ENCODE peak calls at places on chromosome 11, in nine cellular contexts. B, P, J, H, F, Q, V, D and X are unnamed samples.
A peak's percentile ranks its signal among the peaks of the same experiment; 100 is the strongest.

GRCh38 chr11:14336507-14337503 is 22.2 kb downstream of the RRAS2 start:
- DNase-seq in B (no peak), P (peak; percentile 16), J (peak; percentile 26), H (no peak), F (no peak), Q (no peak), V (no peak), D (no peak), X (peak; percentile 60)

GRCh38 chr11:134612416-134613030 is 200.5 kb upstream of the B3GAT1 start:
- DNase-seq in B (no peak), P (no peak), J (no peak), H (no peak), F (no peak), Q (no peak), V (no peak), D (no peak), X (no peak)

GRCh38 chr11:72724851-72725730 is 27.1 kb downstream of the ARAP1 start:
- DNase-seq in B (peak; percentile 92), P (peak; percentile 89), J (peak; percentile 65), H (peak; percentile 71), F (peak; percentile 79), Q (peak; percentile 82), V (peak; percentile 91), D (peak; percentile 59), X (peak; percentile 99)

GRCh38 chr11:104819603-104820002 is 78.7 kb downstream of the CASP12 start:
- DNase-seq in B (no peak), P (no peak), J (no peak), H (no peak), F (no peak), Q (no peak), V (no peak), D (no peak), X (no peak)

GRCh38 chr11:18730020-18730419 is 4.0 kb upstream of the IGSF22 start:
- DNase-seq in B (no peak), P (no peak), J (no peak), H (no peak), F (no peak), Q (no peak), V (no peak), D (no peak), X (no peak)

GRCh38 chr11:102172127-102172848 is 62.0 kb downstream of the YAP1 start:
- DNase-seq in B (no peak), P (no peak), J (no peak), H (no peak), F (no peak), Q (no peak), V (no peak), D (no peak), X (no peak)

GRCh38 chr11:121337740-121338272 is 45.2 kb downstream of the SC5D start:
- DNase-seq in B (peak; percentile 47), P (no peak), J (no peak), H (no peak), F (no peak), Q (no peak), V (no peak), D (no peak), X (no peak)

GRCh38 chr11:112844530-112844929 is 116.7 kb upstream of the NCAM1 start:
- DNase-seq in B (no peak), P (no peak), J (no peak), H (no peak), F (peak; percentile 48), Q (no peak), V (no peak), D (no peak), X (no peak)

GRCh38 chr11:116742104-116742503 is 30.7 kb downstream of the BUD13 start:
- DNase-seq in B (no peak), P (no peak), J (no peak), H (no peak), F (no peak), Q (no peak), V (no peak), D (no peak), X (no peak)

GRCh38 chr11:104925850-104926249 is 27.6 kb upstream of the CASP12 start:
- DNase-seq in B (no peak), P (no peak), J (no peak), H (no peak), F (no peak), Q (no peak), V (no peak), D (no peak), X (no peak)

GRCh38 chr11:117911694-117912093 is 17.5 kb downstream of the TMPRSS13 start:
- DNase-seq in B (no peak), P (no peak), J (no peak), H (no peak), F (no peak), Q (no peak), V (no peak), D (no peak), X (no peak)

GRCh38 chr11:122811721-122812120 is 26.6 kb upstream of the CRTAM start:
- DNase-seq in B (no peak), P (no peak), J (no peak), H (no peak), F (no peak), Q (no peak), V (no peak), D (no peak), X (no peak)

GRCh38 chr11:19209617-19210016 is 7.8 kb upstream of the CSRP3 start:
- DNase-seq in B (no peak), P (no peak), J (no peak), H (no peak), F (no peak), Q (no peak), V (peak; percentile 61), D (no peak), X (no peak)

GRCh38 chr11:67016550-67016949 is 6.4 kb upstream of the SYT12 start:
- DNase-seq in B (no peak), P (no peak), J (no peak), H (no peak), F (no peak), Q (no peak), V (no peak), D (no peak), X (no peak)

GRCh38 chr11:65558785-65559509 is 788 bp upstream of the LTBP3 start:
- DNase-seq in B (no peak), P (no peak), J (no peak), H (no peak), F (no peak), Q (no peak), V (no peak), D (no peak), X (no peak)

GRCh38 chr11:105611414-105611813 is 1.5 kb downstream of the GRIA4 start:
- DNase-seq in B (no peak), P (no peak), J (no peak), H (no peak), F (no peak), Q (no peak), V (peak; percentile 2), D (no peak), X (no peak)

GRCh38 chr11:67355023-67355793 is 1.9 kb upstream of the POLD4 start:
- DNase-seq in B (no peak), P (no peak), J (peak; percentile 0), H (no peak), F (no peak), Q (no peak), V (no peak), D (no peak), X (no peak)

GRCh38 chr11:34978236-34979191 is 62.1 kb downstream of the PDHX start:
- DNase-seq in B (no peak), P (no peak), J (no peak), H (no peak), F (no peak), Q (no peak), V (peak; percentile 6), D (no peak), X (no peak)

GRCh38 chr11:69524291-69524882 is 42.9 kb downstream of the LINC01488 start:
- DNase-seq in B (no peak), P (no peak), J (no peak), H (no peak), F (no peak), Q (no peak), V (no peak), D (no peak), X (no peak)

GRCh38 chr11:503179-503981 is 3.7 kb downstream of the RNH1 start:
- DNase-seq in B (peak; percentile 81), P (peak; percentile 33), J (no peak), H (peak; percentile 53), F (no peak), Q (no peak), V (no peak), D (no peak), X (peak; percentile 88)

GRCh38 chr11:31499576-31500178 is 9.7 kb downstream of the IMMP1L start:
- DNase-seq in B (no peak), P (no peak), J (no peak), H (no peak), F (no peak), Q (no peak), V (no peak), D (no peak), X (no peak)

GRCh38 chr11:117256573-117256972 is 24.1 kb downstream of the RNF214 start:
- DNase-seq in B (no peak), P (no peak), J (peak; percentile 34), H (no peak), F (no peak), Q (no peak), V (no peak), D (no peak), X (no peak)

GRCh38 chr11:75949023-75949672 is 134.1 kb downstream of the UVRAG start:
- DNase-seq in B (no peak), P (no peak), J (no peak), H (no peak), F (no peak), Q (no peak), V (no peak), D (no peak), X (no peak)

GRCh38 chr11:113398669-113399430 is 11.3 kb downstream of the ANKK1 start:
- DNase-seq in B (no peak), P (no peak), J (no peak), H (no peak), F (no peak), Q (no peak), V (no peak), D (no peak), X (no peak)

GRCh38 chr11:120431633-120432032 is 79.9 kb upstream of the GRIK4 start:
- DNase-seq in B (peak; percentile 7), P (peak; percentile 24), J (peak; percentile 13), H (no peak), F (no peak), Q (no peak), V (no peak), D (no peak), X (peak; percentile 89)

GRCh38 chr11:22432331-22433065 is 94.3 kb downstream of the SLC17A6 start:
- DNase-seq in B (no peak), P (no peak), J (no peak), H (no peak), F (peak; percentile 32), Q (no peak), V (no peak), D (no peak), X (no peak)

GRCh38 chr11:2725367-2726300 is 25.8 kb upstream of the KCNQ1OT1 start:
- DNase-seq in B (no peak), P (no peak), J (no peak), H (no peak), F (no peak), Q (no peak), V (no peak), D (no peak), X (no peak)

GRCh38 chr11:34044664-34045485 is 6.7 kb upstream of the CAPRIN1 start:
- DNase-seq in B (no peak), P (peak; percentile 45), J (peak; percentile 65), H (no peak), F (no peak), Q (no peak), V (no peak), D (no peak), X (peak; percentile 89)

GRCh38 chr11:68914761-68915160 is 11.1 kb downstream of the IGHMBP2 start:
- DNase-seq in B (no peak), P (no peak), J (no peak), H (no peak), F (no peak), Q (no peak), V (no peak), D (no peak), X (no peak)